ENCODE peak calls at places on chromosomes 11 and 22, in four cellular contexts. I is A549, F is IMR-90, Q is K562. L is an unnamed sample.

GRCh38 chr22:26322179-26322905 is 106.7 kb upstream of the ASPHD2 start:
- DNase-seq in F (peak; percentile 77), I (no peak), Q (no peak), L (no peak)

GRCh38 chr11:79116600-79116999 is 324.2 kb downstream of the TENM4 start:
- DNase-seq in Q (no peak), I (no peak), F (no peak), L (no peak)

GRCh38 chr11:66346476-66347424 is 679 bp downstream of the B4GAT1 start:
- DNase-seq in F (no peak), I (no peak), Q (no peak), L (no peak)

GRCh38 chr11:45801723-45802315 is 3.1 kb upstream of the SLC35C1 start:
- DNase-seq in I (peak; percentile 17), Q (no peak), F (no peak), L (no peak)

GRCh38 chr11:18010271-18010670 is 2.6 kb downstream of the SERGEF start:
- DNase-seq in I (peak; percentile 16), F (no peak), Q (peak; percentile 6), L (no peak)

GRCh38 chr11:67053896-67054850 is 2.5 kb upstream of the RHOD start:
- DNase-seq in Q (peak; percentile 76), F (peak; percentile 91), I (peak; percentile 80), L (peak; percentile 49)

GRCh38 chr11:46296520-46297448 is 19.3 kb downstream of the CREB3L1 start:
- DNase-seq in I (no peak), F (peak; percentile 98), Q (peak; percentile 98), L (no peak)

GRCh38 chr22:46602025-46602424 is 18.2 kb upstream of the GRAMD4 start:
- DNase-seq in F (no peak), I (no peak), Q (no peak), L (no peak)

GRCh38 chr11:124745835-124746620 is 6.0 kb downstream of the VSIG2 start:
- DNase-seq in I (peak; percentile 24), Q (no peak), F (no peak), L (no peak)

GRCh38 chr11:69387409-69387885 is 93.5 kb downstream of the MYEOV start:
- DNase-seq in F (no peak), Q (no peak), I (no peak), L (no peak)

GRCh38 chr11:71539017-71539416 is 1.2 kb downstream of the KRTAP5-8 start:
- DNase-seq in I (no peak), Q (no peak), F (no peak), L (no peak)

GRCh38 chr11:104098132-104098531 is 61.7 kb downstream of the DDI1 start:
- DNase-seq in Q (no peak), I (no peak), F (no peak), L (no peak)

GRCh38 chr11:125941241-125941605 is 4.6 kb upstream of the VSIG10L2 start:
- DNase-seq in F (no peak), Q (no peak), I (no peak), L (no peak)

GRCh38 chr22:17064498-17065100 is 20.2 kb upstream of the IL17RA start:
- DNase-seq in I (no peak), Q (no peak), F (no peak), L (no peak)

GRCh38 chr11:10350341-10350740 is 45.5 kb downstream of the ADM start:
- DNase-seq in Q (no peak), F (peak; percentile 86), I (peak; percentile 40), L (peak; percentile 77)

GRCh38 chr11:78806214-78807004 is 231.7 kb upstream of the NARS2 start:
- DNase-seq in Q (no peak), F (no peak), I (no peak), L (no peak)

GRCh38 chr11:94933225-94934130 is 39.9 kb downstream of the CWC15 start:
- DNase-seq in Q (no peak), I (no peak), F (peak; percentile 97), L (no peak)

GRCh38 chr11:65314501-65315203 is at the start of gene CDC42EP2:
- DNase-seq in Q (peak; percentile 92), I (peak; percentile 84), F (peak; percentile 80), L (peak; percentile 74)

GRCh38 chr22:24466831-24467249 is 28.3 kb upstream of the UPB1 start:
- DNase-seq in Q (peak; percentile 60), F (peak; percentile 74), I (peak; percentile 17), L (no peak)

GRCh38 chr11:125072210-125072960 is 9.3 kb downstream of the SLC37A2 start:
- DNase-seq in Q (no peak), I (no peak), F (no peak), L (peak; percentile 45)

GRCh38 chr11:11843233-11843632 is 1.5 kb downstream of the USP47 start:
- DNase-seq in Q (peak; percentile 69), F (peak; percentile 94), I (peak; percentile 33), L (peak; percentile 58)

GRCh38 chr11:115682101-115682500 is 177.9 kb upstream of the CADM1 start:
- DNase-seq in I (no peak), F (peak; percentile 78), Q (no peak), L (no peak)

GRCh38 chr11:86978756-86979608 is 23.8 kb upstream of the FZD4 start:
- DNase-seq in F (peak; percentile 65), Q (peak; percentile 66), I (peak; percentile 56), L (no peak)

GRCh38 chr11:123174196-123175183 is 20.6 kb downstream of the CLMP start:
- DNase-seq in I (peak; percentile 54), F (peak; percentile 99), Q (no peak), L (no peak)

GRCh38 chr11:46890665-46891064 is 27.7 kb downstream of the LRP4 start:
- DNase-seq in I (no peak), Q (no peak), F (peak; percentile 36), L (no peak)

GRCh38 chr11:117583063-117583801 is 213.8 kb downstream of the DSCAML1 start:
- DNase-seq in I (no peak), Q (no peak), F (no peak), L (no peak)

GRCh38 chr11:75142714-75143419 is 8.0 kb upstream of the SLCO2B1 start:
- DNase-seq in I (peak; percentile 83), F (peak; percentile 95), Q (peak; percentile 91), L (peak; percentile 72)

GRCh38 chr11:81470446-81470845 is 1263.2 kb downstream of the FAM181B start:
- DNase-seq in I (no peak), F (no peak), Q (no peak), L (no peak)

GRCh38 chr11:30344085-30344484 is 21.2 kb downstream of the ARL14EP start:
- DNase-seq in Q (no peak), I (no peak), F (no peak), L (no peak)

GRCh38 chr11:48210052-48210451 is 6.6 kb upstream of the OR4B1 start:
- DNase-seq in I (peak; percentile 32), Q (peak; percentile 11), F (peak; percentile 17), L (peak; percentile 2)

GRCh38 chr22:32100711-32101110 is 57.6 kb downstream of the SLC5A1 start:
- DNase-seq in I (no peak), Q (no peak), F (no peak), L (no peak)

GRCh38 chr11:33689089-33689488 is 11.5 kb downstream of the C11orf91 start:
- DNase-seq in I (peak; percentile 71), Q (no peak), F (no peak), L (no peak)

GRCh38 chr22:46003271-46004091 is 26.5 kb upstream of the WNT7B start:
- DNase-seq in Q (no peak), F (no peak), I (no peak), L (no peak)

DNA sequence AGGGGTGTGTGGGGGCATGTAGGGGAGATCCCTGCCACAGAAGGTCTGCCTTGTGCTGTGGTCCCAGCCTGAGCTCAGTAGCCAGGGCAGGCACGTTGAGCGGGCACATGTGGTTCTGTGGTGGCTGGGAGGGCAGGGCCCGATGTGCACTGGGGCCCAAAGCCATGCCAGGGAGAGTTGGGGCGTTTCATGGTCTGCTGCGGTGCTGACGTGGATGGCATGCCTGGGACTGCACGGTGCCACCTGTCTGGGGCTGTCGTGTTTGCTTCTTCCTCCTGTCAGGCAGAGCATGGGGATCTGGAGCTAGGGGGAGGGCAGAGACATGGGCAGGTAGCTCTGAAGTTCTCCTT is 19.3 kb downstream of the PPIL2 start:
- DNase-seq in Q (no peak), F (no peak), I (no peak), L (no peak)
- TF ChIP-seq MAZ in Q (no peak), F (no peak), I (no peak), L (no peak)

DNA sequence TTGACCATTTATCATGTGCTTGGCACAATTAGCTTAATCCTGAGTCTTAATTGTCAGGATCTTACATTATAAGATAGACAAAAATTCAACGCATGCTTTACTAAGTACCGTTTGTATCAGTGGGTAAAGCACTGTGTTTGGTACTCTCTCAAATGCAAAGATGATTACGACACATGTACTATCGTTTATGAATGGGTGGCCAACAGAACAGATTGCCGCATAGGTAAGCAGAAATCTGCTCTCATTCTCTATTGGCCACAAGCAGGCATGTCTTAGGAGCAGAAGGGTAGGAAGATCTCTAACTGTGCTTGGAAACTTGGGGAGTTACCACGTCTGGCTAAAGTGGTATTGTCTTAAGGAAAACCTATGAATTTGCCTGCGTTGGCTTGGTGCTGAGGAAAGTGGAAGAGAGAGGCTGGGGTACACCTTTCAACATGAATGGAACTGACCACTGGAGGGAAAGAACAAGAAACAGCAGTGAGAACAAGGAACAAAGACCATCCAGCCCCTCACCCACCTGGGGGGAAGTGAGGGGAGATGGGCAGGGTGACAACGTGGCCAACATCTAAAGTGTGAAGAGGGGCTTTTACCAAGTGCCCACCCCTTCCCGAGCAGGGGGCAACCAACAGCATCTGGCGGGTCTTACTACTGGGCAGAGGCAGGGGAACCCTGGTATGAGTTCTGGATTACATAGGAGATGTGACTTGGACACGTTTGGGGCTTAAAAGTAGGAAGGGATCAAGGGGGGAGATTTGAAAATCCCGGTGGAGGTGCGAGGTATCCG is 1.0 kb upstream of the TUBA8 start:
- DNase-seq in F (no peak), Q (no peak), I (no peak), L (no peak)
- TF ChIP-seq MAZ in F (no peak), Q (no peak), I (no peak), L (no peak)

DNA sequence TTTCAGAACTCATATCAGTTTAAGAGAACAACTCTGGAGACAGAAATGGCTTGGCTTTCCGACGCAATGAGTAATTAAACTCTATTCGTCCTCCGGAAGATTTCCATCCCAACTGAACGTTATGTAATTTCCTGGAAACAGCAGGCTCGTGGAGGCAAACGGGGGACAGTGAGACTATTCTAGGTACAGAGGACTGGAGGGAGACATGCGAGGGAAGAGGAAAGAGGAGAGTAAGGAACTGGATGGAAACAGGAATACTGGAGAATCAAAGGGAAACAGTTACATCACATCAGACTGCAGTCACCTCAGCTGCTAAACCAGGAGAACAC is 28.3 kb downstream of the PPP2R1B start:
- DNase-seq in I (no peak), F (no peak), Q (no peak), L (no peak)
- TF ChIP-seq MAZ in I (no peak), F (no peak), Q (no peak), L (no peak)

GRCh38 chr11:73975479-73975757 is 7.2 kb downstream of the UCP2 start:
- DNase-seq in I (no peak), F (no peak), Q (no peak), L (no peak)
- TF ChIP-seq MAZ in I (no peak), F (no peak), Q (no peak), L (no peak)

GRCh38 chr11:113895367-113896155 is 9.0 kb upstream of the HTR3B start:
- DNase-seq in Q (no peak), I (no peak), F (no peak), L (no peak)
- TF ChIP-seq MAZ in Q (no peak), I (no peak), F (no peak), L (no peak)

GRCh38 chr11:100810666-100811065 is 123.6 kb downstream of the ARHGAP42 start:
- DNase-seq in I (no peak), Q (no peak), F (no peak), L (no peak)

GRCh38 chr11:100805509-100806199 is 118.6 kb downstream of the ARHGAP42 start:
- DNase-seq in F (peak; percentile 37), Q (peak; percentile 13), I (no peak), L (no peak)

GRCh38 chr11:100808904-100809491 is 121.9 kb downstream of the ARHGAP42 start:
- DNase-seq in F (peak; percentile 76), Q (peak; percentile 75), I (peak; percentile 21), L (no peak)

GRCh38 chr11:100812517-100812916 is 125.4 kb downstream of the ARHGAP42 start:
- DNase-seq in I (no peak), F (no peak), Q (no peak), L (no peak)

GRCh38 chr11:100810146-100810545 is 123.1 kb downstream of the ARHGAP42 start:
- DNase-seq in Q (no peak), I (no peak), F (peak; percentile 61), L (no peak)
- TF ChIP-seq MAZ in Q (no peak), I (no peak), F (no peak), L (no peak)

L was measured in HepG2.